ENCODE peak calls at places on chromosome 18, in ten cellular contexts. U is AML-193; X is left ventricle myocardium superior; C is colonic mucosa; D is HTR-8/SVneo; Q is CD8-positive, alpha-beta memory T cell; Z is ovary; R is stimulated activated CD4-positive, alpha-beta T cell treated with anti-CD3 and anti-CD28 coated beads, TNF-alpha, amount 100 ng/mL, for 1 hour; S is K562; L is HT1080. E is an unnamed sample.

GRCh38 chr18:7467708-7468466 is 99.2 kb upstream of the PTPRM start:
- DNase-seq in U (no peak), X (no peak), C (no peak), D (peak; percentile 57), Q (no peak), Z (no peak), R (no peak), S (peak; percentile 17), L (peak; percentile 65), E (peak; percentile 64)

GRCh38 chr18:22322251-22322691 is 95.4 kb downstream of the CTAGE1 start:
- DNase-seq in U (no peak), X (peak; percentile 49), C (no peak), D (no peak), Q (no peak), Z (no peak), R (no peak), S (no peak), L (no peak), E (no peak)

GRCh38 chr18:50819027-50819726 is 639 bp downstream of the MRO start:
- DNase-seq in U (no peak), X (peak; percentile 61), C (peak; percentile 60), D (peak; percentile 9), Q (no peak), Z (peak; percentile 51), R (no peak), S (peak; percentile 16), L (peak; percentile 6), E (peak; percentile 21)

GRCh38 chr18:79542876-79543750 is 136.5 kb upstream of the CTDP1 start:
- DNase-seq in U (no peak), X (peak; percentile 77), C (no peak), D (no peak), Q (no peak), Z (no peak), R (no peak), S (no peak), L (no peak), E (no peak)

GRCh38 chr18:13291745-13292447 is 73.3 kb downstream of the LDLRAD4 start:
- DNase-seq in U (no peak), X (no peak), C (no peak), D (no peak), Q (no peak), Z (no peak), R (no peak), S (no peak), L (no peak), E (no peak)

GRCh38 chr18:48780151-48781001 is 170.4 kb downstream of the SMAD7 start:
- DNase-seq in U (no peak), X (peak; percentile 51), C (no peak), D (no peak), Q (no peak), Z (no peak), R (no peak), S (no peak), L (no peak), E (peak; percentile 20)

GRCh38 chr18:74420926-74421325 is 36.2 kb downstream of the DIPK1C start:
- DNase-seq in U (no peak), X (no peak), C (no peak), D (no peak), Q (no peak), Z (no peak), R (no peak), S (no peak), L (no peak), E (no peak)

GRCh38 chr18:1499265-1499664 is 594.6 kb downstream of the ADCYAP1 start:
- DNase-seq in U (no peak), X (no peak), C (no peak), D (no peak), Q (no peak), Z (no peak), R (no peak), S (peak; percentile 16), L (no peak), E (peak; percentile 60)

GRCh38 chr18:44924750-44925534 is 244.3 kb downstream of the SETBP1 start:
- DNase-seq in U (no peak), X (no peak), C (no peak), D (no peak), Q (no peak), Z (no peak), R (no peak), S (no peak), L (no peak), E (no peak)

GRCh38 chr18:58052960-58053359 is 8.9 kb downstream of the NEDD4L start:
- DNase-seq in U (no peak), X (no peak), C (no peak), D (no peak), Q (no peak), Z (no peak), R (no peak), S (no peak), L (no peak), E (no peak)

GRCh38 chr18:36942264-36942663 is 113.3 kb downstream of the KIAA1328 start:
- DNase-seq in U (peak; percentile 40), X (no peak), C (no peak), D (peak; percentile 8), Q (peak; percentile 10), Z (no peak), R (no peak), S (peak; percentile 56), L (peak; percentile 37), E (peak; percentile 60)

GRCh38 chr18:54671291-54671881 is 80.3 kb downstream of the DYNAP start:
- DNase-seq in U (peak; percentile 46), X (no peak), C (no peak), D (peak; percentile 14), Q (peak; percentile 17), Z (no peak), R (no peak), S (peak; percentile 10), L (peak; percentile 46), E (peak; percentile 66)

GRCh38 chr18:13471971-13472628 is 253.5 kb downstream of the LDLRAD4 start:
- DNase-seq in U (no peak), X (peak; percentile 59), C (no peak), D (no peak), Q (no peak), Z (no peak), R (no peak), S (no peak), L (no peak), E (no peak)

GRCh38 chr18:64734063-64734462 is 585.2 kb upstream of the LINC00305 start:
- DNase-seq in U (no peak), X (no peak), C (no peak), D (no peak), Q (no peak), Z (no peak), R (no peak), S (no peak), L (no peak), E (peak; percentile 39)

GRCh38 chr18:2114765-2115164 is 456.5 kb downstream of the METTL4 start:
- DNase-seq in U (no peak), X (no peak), C (no peak), D (no peak), Q (no peak), Z (no peak), R (no peak), S (no peak), L (no peak), E (no peak)

GRCh38 chr18:6004683-6005082 is 109.4 kb upstream of the TMEM200C start:
- DNase-seq in U (no peak), X (no peak), C (no peak), D (no peak), Q (no peak), Z (no peak), R (no peak), S (no peak), L (no peak), E (no peak)

GRCh38 chr18:12470382-12471090 is 62.8 kb downstream of the PRELID3A start:
- DNase-seq in U (no peak), X (no peak), C (no peak), D (no peak), Q (no peak), Z (no peak), R (no peak), S (no peak), L (no peak), E (peak; percentile 33)

GRCh38 chr18:55510809-55511208 is 77.2 kb downstream of the TCF4 start:
- DNase-seq in U (no peak), X (no peak), C (no peak), D (no peak), Q (no peak), Z (no peak), R (no peak), S (no peak), L (peak; percentile 72), E (peak; percentile 57)

GRCh38 chr18:44682871-44683221 is 2.2 kb downstream of the SETBP1 start:
- DNase-seq in U (no peak), X (no peak), C (no peak), D (no peak), Q (no peak), Z (peak; percentile 54), R (no peak), S (no peak), L (peak; percentile 16), E (no peak)

GRCh38 chr18:58285731-58286130 is 241.7 kb downstream of the NEDD4L start:
- DNase-seq in U (no peak), X (no peak), C (no peak), D (no peak), Q (no peak), Z (no peak), R (no peak), S (no peak), L (no peak), E (no peak)

GRCh38 chr18:7918696-7919095 is 351.6 kb downstream of the PTPRM start:
- DNase-seq in U (no peak), X (no peak), C (no peak), D (no peak), Q (no peak), Z (no peak), R (no peak), S (no peak), L (no peak), E (no peak)

GRCh38 chr18:2856499-2856898 is 9.7 kb downstream of the EMILIN2 start:
- DNase-seq in U (no peak), X (no peak), C (no peak), D (no peak), Q (peak; percentile 9), Z (no peak), R (no peak), S (no peak), L (no peak), E (no peak)

GRCh38 chr18:54260376-54261072 is 8.8 kb upstream of the POLI start:
- DNase-seq in U (peak; percentile 78), X (no peak), C (no peak), D (no peak), Q (no peak), Z (no peak), R (no peak), S (no peak), L (no peak), E (peak; percentile 15)

GRCh38 chr18:75376004-75376403 is 51.5 kb downstream of the SMIM21 start:
- DNase-seq in U (no peak), X (no peak), C (no peak), D (no peak), Q (no peak), Z (no peak), R (no peak), S (no peak), L (peak; percentile 9), E (no peak)

GRCh38 chr18:24052053-24052452 is 37.5 kb downstream of the TTC39C start:
- DNase-seq in U (no peak), X (no peak), C (no peak), D (no peak), Q (no peak), Z (no peak), R (no peak), S (no peak), L (no peak), E (no peak)

GRCh38 chr18:56869189-56869777 is 218.1 kb downstream of the WDR7 start:
- DNase-seq in U (peak; percentile 69), X (no peak), C (no peak), D (peak; percentile 3), Q (peak; percentile 4), Z (no peak), R (no peak), S (peak; percentile 5), L (peak; percentile 15), E (peak; percentile 77)

GRCh38 chr18:31512203-31512764 is 14.3 kb downstream of the DSG2 start:
- DNase-seq in U (no peak), X (no peak), C (peak; percentile 88), D (peak; percentile 20), Q (no peak), Z (no peak), R (no peak), S (no peak), L (peak; percentile 92), E (no peak)

GRCh38 chr18:22045221-22045918 is 124.0 kb upstream of the GATA6 start:
- DNase-seq in U (no peak), X (no peak), C (peak; percentile 76), D (no peak), Q (no peak), Z (no peak), R (no peak), S (no peak), L (no peak), E (no peak)